ENCODE peak calls at places on chromosomes 1 and 21, in eight cellular contexts. One of them, this sample, is unnamed.

GRCh38 chr1:147822292-147822691 is 61.9 kb upstream of the GJA5 start:
- DNase-seq in BE2C: no peak
- DNase-seq in heart left ventricle: no peak
- DNase-seq in mucosa of descending colon: no peak
- DNase-seq in upper lobe of right lung: no peak
- DNase-seq in IMR-90: no peak
- DNase-seq in CD8-positive, alpha-beta T cell: no peak
- DNase-seq in uterus: no peak
- DNase-seq in this sample: peak; percentile 21

GRCh38 chr1:168897249-168897648 is 168.2 kb upstream of the DPT start:
- DNase-seq in uterus: no peak
- DNase-seq in BE2C: no peak
- DNase-seq in upper lobe of right lung: no peak
- DNase-seq in IMR-90: no peak
- DNase-seq in heart left ventricle: no peak
- DNase-seq in CD8-positive, alpha-beta T cell: no peak
- DNase-seq in mucosa of descending colon: no peak
- DNase-seq in this sample: no peak

GRCh38 chr1:226737819-226738420 is 1.2 kb downstream of the ITPKB start:
- DNase-seq in upper lobe of right lung: peak; percentile 82
- DNase-seq in IMR-90: peak; percentile 43
- DNase-seq in mucosa of descending colon: peak; percentile 73
- DNase-seq in CD8-positive, alpha-beta T cell: peak; percentile 54
- DNase-seq in BE2C: peak; percentile 46
- DNase-seq in heart left ventricle: peak; percentile 49
- DNase-seq in uterus: peak; percentile 58
- DNase-seq in this sample: peak; percentile 72

GRCh38 chr1:112673589-112674439 is 645 bp upstream of the MOV10 start:
- DNase-seq in upper lobe of right lung: no peak
- DNase-seq in CD8-positive, alpha-beta T cell: no peak
- DNase-seq in heart left ventricle: no peak
- DNase-seq in mucosa of descending colon: no peak
- DNase-seq in BE2C: peak; percentile 34
- DNase-seq in uterus: no peak
- DNase-seq in IMR-90: peak; percentile 71
- DNase-seq in this sample: peak; percentile 59

GRCh38 chr1:224506141-224506814 is 71.7 kb upstream of the WDR26 start:
- DNase-seq in IMR-90: peak; percentile 36
- DNase-seq in uterus: no peak
- DNase-seq in CD8-positive, alpha-beta T cell: no peak
- DNase-seq in upper lobe of right lung: no peak
- DNase-seq in mucosa of descending colon: no peak
- DNase-seq in heart left ventricle: no peak
- DNase-seq in BE2C: no peak
- DNase-seq in this sample: no peak

GRCh38 chr21:41640756-41641509 is 125.9 kb downstream of the RIPK4 start:
- DNase-seq in mucosa of descending colon: no peak
- DNase-seq in upper lobe of right lung: peak; percentile 22
- DNase-seq in IMR-90: peak; percentile 60
- DNase-seq in heart left ventricle: no peak
- DNase-seq in CD8-positive, alpha-beta T cell: no peak
- DNase-seq in uterus: peak; percentile 28
- DNase-seq in BE2C: no peak
- DNase-seq in this sample: no peak

GRCh38 chr1:20110679-20111078 is 8.7 kb downstream of the PLA2G2D start:
- DNase-seq in upper lobe of right lung: no peak
- DNase-seq in uterus: peak; percentile 32
- DNase-seq in IMR-90: peak; percentile 61
- DNase-seq in mucosa of descending colon: no peak
- DNase-seq in CD8-positive, alpha-beta T cell: no peak
- DNase-seq in heart left ventricle: no peak
- DNase-seq in BE2C: no peak
- DNase-seq in this sample: no peak

GRCh38 chr1:117289316-117289715 is 77.9 kb upstream of the MAN1A2 start:
- DNase-seq in mucosa of descending colon: no peak
- DNase-seq in uterus: no peak
- DNase-seq in IMR-90: no peak
- DNase-seq in CD8-positive, alpha-beta T cell: no peak
- DNase-seq in heart left ventricle: no peak
- DNase-seq in upper lobe of right lung: no peak
- DNase-seq in BE2C: no peak
- DNase-seq in this sample: peak; percentile 71

GRCh38 chr1:174398246-174398645 is 49.5 kb upstream of the GPR52 start:
- DNase-seq in BE2C: no peak
- DNase-seq in mucosa of descending colon: no peak
- DNase-seq in uterus: no peak
- DNase-seq in upper lobe of right lung: no peak
- DNase-seq in CD8-positive, alpha-beta T cell: no peak
- DNase-seq in heart left ventricle: no peak
- DNase-seq in IMR-90: peak; percentile 96
- DNase-seq in this sample: no peak

DNA sequence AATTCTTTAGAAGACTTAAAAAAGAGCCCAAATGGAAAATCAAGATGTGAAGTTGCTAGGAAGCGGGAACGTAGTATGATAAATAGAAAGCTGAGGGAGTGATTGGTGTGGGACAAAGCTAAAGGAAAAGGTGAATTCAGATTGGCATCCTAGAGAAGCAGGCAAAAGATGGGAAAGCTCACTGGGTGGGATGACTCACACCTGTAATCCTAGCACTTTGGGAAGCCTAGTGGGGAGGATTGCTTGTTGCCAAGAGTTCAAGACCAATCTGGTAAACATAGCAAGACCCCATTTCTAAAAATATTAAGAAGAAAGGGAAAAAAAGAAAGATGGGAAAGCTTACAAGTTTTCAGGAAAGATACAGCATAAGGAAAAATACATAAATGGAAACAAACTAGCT is 1.8 kb downstream of the MRPS21 start:
- DNase-seq in BE2C: no peak
- DNase-seq in heart left ventricle: no peak
- DNase-seq in IMR-90: no peak
- DNase-seq in CD8-positive, alpha-beta T cell: no peak
- DNase-seq in uterus: no peak
- DNase-seq in upper lobe of right lung: no peak
- DNase-seq in mucosa of descending colon: no peak
- DNase-seq in this sample: no peak
- H3K36me3 ChIP-seq in BE2C: peaks cover 40% of the 10 kb centered on the region
- H3K36me3 ChIP-seq in heart left ventricle: peaks cover 26% of the 10 kb centered on the region
- H3K36me3 ChIP-seq in IMR-90: peaks cover 16% of the 10 kb centered on the region
- H3K36me3 ChIP-seq in CD8-positive, alpha-beta T cell: peaks cover 4% of the 10 kb centered on the region
- H3K36me3 ChIP-seq in uterus: no peaks in the 10 kb centered on the region
- H3K36me3 ChIP-seq in upper lobe of right lung: peaks cover 47% of the 10 kb centered on the region
- H3K36me3 ChIP-seq in mucosa of descending colon: no peaks in the 10 kb centered on the region
- H3K36me3 ChIP-seq in this sample: no peaks in the 10 kb centered on the region

GRCh38 chr1:208059328-208060017 is 148.5 kb upstream of the CD34 start:
- DNase-seq in heart left ventricle: no peak
- DNase-seq in IMR-90: no peak
- DNase-seq in upper lobe of right lung: no peak
- DNase-seq in uterus: no peak
- DNase-seq in mucosa of descending colon: no peak
- DNase-seq in BE2C: peak; percentile 84
- DNase-seq in CD8-positive, alpha-beta T cell: no peak
- DNase-seq in this sample: peak; percentile 87

GRCh38 chr1:208058212-208059155 is 147.6 kb upstream of the CD34 start:
- DNase-seq in BE2C: peak; percentile 86
- DNase-seq in heart left ventricle: no peak
- DNase-seq in CD8-positive, alpha-beta T cell: no peak
- DNase-seq in upper lobe of right lung: no peak
- DNase-seq in uterus: no peak
- DNase-seq in IMR-90: no peak
- DNase-seq in mucosa of descending colon: no peak
- DNase-seq in this sample: no peak

GRCh38 chr1:208061118-208061517 is 150.2 kb upstream of the CD34 start:
- DNase-seq in uterus: no peak
- DNase-seq in upper lobe of right lung: no peak
- DNase-seq in CD8-positive, alpha-beta T cell: no peak
- DNase-seq in heart left ventricle: no peak
- DNase-seq in BE2C: no peak
- DNase-seq in IMR-90: no peak
- DNase-seq in mucosa of descending colon: no peak
- DNase-seq in this sample: no peak

GRCh38 chr1:208060495-208060894 is 149.6 kb upstream of the CD34 start:
- DNase-seq in BE2C: no peak
- DNase-seq in mucosa of descending colon: no peak
- DNase-seq in CD8-positive, alpha-beta T cell: no peak
- DNase-seq in IMR-90: no peak
- DNase-seq in upper lobe of right lung: no peak
- DNase-seq in uterus: no peak
- DNase-seq in heart left ventricle: no peak
- DNase-seq in this sample: no peak

DNA sequence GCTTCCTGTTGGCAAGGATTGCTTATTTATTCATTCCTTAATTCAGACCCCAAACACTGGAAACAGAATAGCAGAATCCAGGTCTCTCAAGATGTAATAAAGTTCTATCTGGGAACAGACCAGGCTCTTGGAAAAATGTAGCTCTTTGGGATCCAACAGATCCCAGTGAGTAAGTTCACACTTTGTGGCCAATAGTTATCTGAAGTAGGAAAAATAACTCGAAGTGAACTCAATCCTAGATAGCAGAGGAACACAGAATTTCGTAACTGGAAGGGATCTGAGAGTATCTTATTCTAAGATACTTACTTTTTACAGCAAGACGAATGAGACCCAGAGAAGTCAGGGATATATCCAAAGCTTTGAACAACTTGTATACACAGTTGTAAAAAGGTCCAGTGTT is 150.7 kb upstream of the CD34 start:
- DNase-seq in heart left ventricle: no peak
- DNase-seq in mucosa of descending colon: no peak
- DNase-seq in BE2C: no peak
- DNase-seq in uterus: no peak
- DNase-seq in upper lobe of right lung: no peak
- DNase-seq in IMR-90: no peak
- DNase-seq in CD8-positive, alpha-beta T cell: no peak
- DNase-seq in this sample: no peak
- H3K36me3 ChIP-seq in heart left ventricle: peaks cover 38% of the 10 kb centered on the region
- H3K36me3 ChIP-seq in mucosa of descending colon: no peaks in the 10 kb centered on the region
- H3K36me3 ChIP-seq in BE2C: no peaks in the 10 kb centered on the region
- H3K36me3 ChIP-seq in uterus: no peaks in the 10 kb centered on the region
- H3K36me3 ChIP-seq in upper lobe of right lung: peaks cover 53% of the 10 kb centered on the region
- H3K36me3 ChIP-seq in IMR-90: no peaks in the 10 kb centered on the region
- H3K36me3 ChIP-seq in CD8-positive, alpha-beta T cell: no peaks in the 10 kb centered on the region
- H3K36me3 ChIP-seq in this sample: peaks cover 2% of the 10 kb centered on the region

GRCh38 chr1:109923131-109923945 is 12.7 kb downstream of the CSF1 start:
- DNase-seq in BE2C: peak; percentile 76
- DNase-seq in uterus: no peak
- DNase-seq in mucosa of descending colon: no peak
- DNase-seq in IMR-90: no peak
- DNase-seq in heart left ventricle: no peak
- DNase-seq in upper lobe of right lung: no peak
- DNase-seq in CD8-positive, alpha-beta T cell: no peak
- DNase-seq in this sample: peak; percentile 47
- H3K36me3 ChIP-seq in BE2C: peaks cover 57% of the 10 kb centered on the region
- H3K36me3 ChIP-seq in uterus: no peaks in the 10 kb centered on the region
- H3K36me3 ChIP-seq in mucosa of descending colon: no peaks in the 10 kb centered on the region
- H3K36me3 ChIP-seq in IMR-90: peaks cover 91% of the 10 kb centered on the region
- H3K36me3 ChIP-seq in heart left ventricle: peaks cover 81% of the 10 kb centered on the region
- H3K36me3 ChIP-seq in upper lobe of right lung: peaks cover 90% of the 10 kb centered on the region
- H3K36me3 ChIP-seq in CD8-positive, alpha-beta T cell: no peaks in the 10 kb centered on the region
- H3K36me3 ChIP-seq in this sample: peaks cover 12% of the 10 kb centered on the region

GRCh38 chr1:2518528-2518927 is 7.9 kb downstream of the PANK4 start:
- DNase-seq in CD8-positive, alpha-beta T cell: no peak
- DNase-seq in BE2C: no peak
- DNase-seq in mucosa of descending colon: no peak
- DNase-seq in IMR-90: no peak
- DNase-seq in heart left ventricle: no peak
- DNase-seq in upper lobe of right lung: no peak
- DNase-seq in uterus: no peak
- DNase-seq in this sample: no peak
- H3K36me3 ChIP-seq in CD8-positive, alpha-beta T cell: peaks cover 71% of the 10 kb centered on the region
- H3K36me3 ChIP-seq in BE2C: peaks cover 31% of the 10 kb centered on the region
- H3K36me3 ChIP-seq in mucosa of descending colon: peaks cover 21% of the 10 kb centered on the region
- H3K36me3 ChIP-seq in IMR-90: peaks cover 71% of the 10 kb centered on the region
- H3K36me3 ChIP-seq in heart left ventricle: peaks cover 81% of the 10 kb centered on the region
- H3K36me3 ChIP-seq in upper lobe of right lung: peaks cover 76% of the 10 kb centered on the region
- H3K36me3 ChIP-seq in uterus: no peaks in the 10 kb centered on the region
- H3K36me3 ChIP-seq in this sample: peaks cover 29% of the 10 kb centered on the region

GRCh38 chr1:43421396-43421795 is 31.7 kb downstream of the SZT2 start:
- DNase-seq in mucosa of descending colon: no peak
- DNase-seq in CD8-positive, alpha-beta T cell: no peak
- DNase-seq in IMR-90: no peak
- DNase-seq in upper lobe of right lung: no peak
- DNase-seq in uterus: no peak
- DNase-seq in heart left ventricle: no peak
- DNase-seq in BE2C: no peak
- DNase-seq in this sample: no peak

GRCh38 chr1:43419627-43420425 is 30.1 kb downstream of the SZT2 start:
- DNase-seq in IMR-90: no peak
- DNase-seq in heart left ventricle: no peak
- DNase-seq in mucosa of descending colon: no peak
- DNase-seq in CD8-positive, alpha-beta T cell: no peak
- DNase-seq in uterus: no peak
- DNase-seq in upper lobe of right lung: no peak
- DNase-seq in BE2C: no peak
- DNase-seq in this sample: no peak

GRCh38 chr1:43415901-43416300 is 26.2 kb downstream of the SZT2 start:
- DNase-seq in BE2C: no peak
- DNase-seq in heart left ventricle: no peak
- DNase-seq in IMR-90: no peak
- DNase-seq in uterus: no peak
- DNase-seq in upper lobe of right lung: no peak
- DNase-seq in mucosa of descending colon: no peak
- DNase-seq in CD8-positive, alpha-beta T cell: no peak
- DNase-seq in this sample: no peak

GRCh38 chr1:43420874-43421273 is 31.2 kb downstream of the SZT2 start:
- DNase-seq in heart left ventricle: no peak
- DNase-seq in CD8-positive, alpha-beta T cell: no peak
- DNase-seq in BE2C: no peak
- DNase-seq in upper lobe of right lung: no peak
- DNase-seq in mucosa of descending colon: no peak
- DNase-seq in IMR-90: no peak
- DNase-seq in uterus: no peak
- DNase-seq in this sample: no peak

DNA sequence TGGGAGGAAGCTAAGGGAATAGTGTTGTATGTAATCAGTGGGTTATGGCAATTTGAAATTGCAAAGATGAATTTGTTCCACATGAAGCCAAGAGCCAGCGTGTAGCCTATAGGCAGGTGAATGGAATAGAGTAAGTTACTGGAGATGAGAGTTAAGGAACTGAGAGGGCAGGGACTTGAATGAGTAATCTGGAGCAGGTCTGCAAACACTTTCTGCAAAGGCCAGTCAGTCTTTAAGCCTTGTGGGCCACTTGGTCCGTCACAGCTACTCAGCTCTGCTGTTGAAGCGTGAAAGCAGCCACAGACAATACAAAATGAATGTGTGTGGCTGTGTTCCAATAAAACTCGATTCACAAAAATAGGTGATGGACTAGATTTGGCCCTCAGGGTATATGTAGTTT is 29.2 kb downstream of the SZT2 start:
- DNase-seq in IMR-90: no peak
- DNase-seq in BE2C: no peak
- DNase-seq in heart left ventricle: no peak
- DNase-seq in upper lobe of right lung: no peak
- DNase-seq in CD8-positive, alpha-beta T cell: no peak
- DNase-seq in uterus: no peak
- DNase-seq in mucosa of descending colon: no peak
- DNase-seq in this sample: no peak
- H3K36me3 ChIP-seq in IMR-90: peaks cover 66% of the 10 kb centered on the region
- H3K36me3 ChIP-seq in BE2C: no peaks in the 10 kb centered on the region
- H3K36me3 ChIP-seq in heart left ventricle: peaks cover 76% of the 10 kb centered on the region
- H3K36me3 ChIP-seq in upper lobe of right lung: peaks cover 79% of the 10 kb centered on the region
- H3K36me3 ChIP-seq in CD8-positive, alpha-beta T cell: peaks cover 43% of the 10 kb centered on the region
- H3K36me3 ChIP-seq in uterus: no peaks in the 10 kb centered on the region
- H3K36me3 ChIP-seq in mucosa of descending colon: peaks cover 20% of the 10 kb centered on the region
- H3K36me3 ChIP-seq in this sample: peaks cover 41% of the 10 kb centered on the region

GRCh38 chr1:31539329-31539728 is 37.0 kb upstream of the TINAGL1 start:
- DNase-seq in uterus: no peak
- DNase-seq in CD8-positive, alpha-beta T cell: no peak
- DNase-seq in mucosa of descending colon: no peak
- DNase-seq in BE2C: no peak
- DNase-seq in IMR-90: no peak
- DNase-seq in heart left ventricle: no peak
- DNase-seq in upper lobe of right lung: no peak
- DNase-seq in this sample: no peak
- H3K36me3 ChIP-seq in uterus: no peaks in the 10 kb centered on the region
- H3K36me3 ChIP-seq in CD8-positive, alpha-beta T cell: no peaks in the 10 kb centered on the region
- H3K36me3 ChIP-seq in mucosa of descending colon: no peaks in the 10 kb centered on the region
- H3K36me3 ChIP-seq in BE2C: no peaks in the 10 kb centered on the region
- H3K36me3 ChIP-seq in IMR-90: no peaks in the 10 kb centered on the region
- H3K36me3 ChIP-seq in heart left ventricle: no peaks in the 10 kb centered on the region
- H3K36me3 ChIP-seq in upper lobe of right lung: no peaks in the 10 kb centered on the region
- H3K36me3 ChIP-seq in this sample: no peaks in the 10 kb centered on the region

This sample was measured in small intestine.